ENCODE peak calls at places on chromosomes 16 and 17, in six cellular contexts. Q is stomach, M is kidney, D is tibial artery, H is IMR-90, O is A549. L is an unnamed sample. For H3K4me1, the result is how much of the 10 kb centered on the place peaks cover.

GRCh38 chr16:49556252-49557069 is 182.9 kb downstream of the C16orf78 start:
- DNase-seq in Q (no peak), M (no peak), D (no peak), H (peak), O (peak), L (no peak)

GRCh38 chr16:54455021-54455725 is 168.6 kb upstream of the IRX3 start:
- DNase-seq in Q (no peak), M (no peak), D (no peak), H (no peak), O (no peak), L (no peak)

GRCh38 chr17:60579090-60579489 is 20.9 kb upstream of the PPM1D start:
- DNase-seq in Q (no peak), M (no peak), D (no peak), H (peak), O (no peak), L (no peak)

GRCh38 chr17:61335105-61335844 is 64.4 kb upstream of the TBX2 start:
- DNase-seq in Q (no peak), M (no peak), D (peak), H (peak), O (peak), L (no peak)

GRCh38 chr17:33854596-33854995 is 400.5 kb upstream of the CCL2 start:
- DNase-seq in Q (no peak), M (no peak), D (no peak), H (no peak), O (no peak), L (no peak)

GRCh38 chr16:87255866-87256265 is 61.3 kb downstream of the C16orf95 start:
- DNase-seq in Q (peak), M (no peak), D (no peak), H (no peak), O (no peak), L (no peak)

GRCh38 chr17:42422958-42423712 is at the start of gene CAVIN1:
- DNase-seq in Q (peak), M (peak), D (peak), H (peak), O (peak), L (peak)

GRCh38 chr16:49499018-49499785 is 125.6 kb downstream of the C16orf78 start:
- DNase-seq in Q (peak), M (no peak), D (peak), H (no peak), O (no peak), L (peak)

GRCh38 chr16:54034684-54035083 is 251.9 kb downstream of the IRX3 start:
- DNase-seq in Q (no peak), M (no peak), D (no peak), H (peak), O (no peak), L (no peak)

GRCh38 chr16:27795992-27796614 is 246.2 kb downstream of the KATNIP start:
- DNase-seq in Q (peak), M (peak), D (no peak), H (peak), O (peak), L (no peak)

GRCh38 chr17:56184650-56185049 is 31.4 kb downstream of the ANKFN1 start:
- DNase-seq in Q (no peak), M (no peak), D (no peak), H (no peak), O (no peak), L (no peak)

GRCh38 chr17:49338883-49339282 is 23.2 kb downstream of the ZNF652 start:
- DNase-seq in Q (no peak), M (no peak), D (no peak), H (no peak), O (no peak), L (no peak)

GRCh38 chr17:75191584-75191983 is 8.8 kb upstream of the SUMO2 start:
- DNase-seq in Q (no peak), M (no peak), D (no peak), H (peak), O (no peak), L (no peak)

GRCh38 chr17:65027305-65027704 is 29.2 kb downstream of the GNA13 start:
- DNase-seq in Q (no peak), M (no peak), D (no peak), H (peak), O (peak), L (no peak)

GRCh38 chr17:83064021-83064731 is 15.2 kb upstream of the METRNL start:
- DNase-seq in Q (peak), M (peak), D (peak), H (no peak), O (no peak), L (peak)

GRCh38 chr16:54655171-54655590 is 275.5 kb upstream of the IRX5 start:
- DNase-seq in Q (peak), M (no peak), D (peak), H (no peak), O (no peak), L (no peak)

GRCh38 chr16:87924041-87924851 is 12.1 kb downstream of the CA5A start:
- DNase-seq in Q (no peak), M (no peak), D (no peak), H (no peak), O (no peak), L (no peak)

GRCh38 chr16:89984215-89984614 is 35.0 kb downstream of the DBNDD1 start:
- DNase-seq in Q (no peak), M (no peak), D (no peak), H (no peak), O (no peak), L (no peak)

GRCh38 chr17:33701910-33702309 is 408.8 kb upstream of the ASIC2 start:
- DNase-seq in Q (no peak), M (no peak), D (no peak), H (no peak), O (no peak), L (no peak)

GRCh38 chr16:59067207-59067606 is 333.1 kb upstream of the GOT2 start:
- DNase-seq in Q (no peak), M (no peak), D (peak), H (peak), O (no peak), L (no peak)

GRCh38 chr17:14098246-14098645 is 28.9 kb downstream of the COX10 start:
- DNase-seq in Q (no peak), M (no peak), D (no peak), H (no peak), O (no peak), L (no peak)

GRCh38 chr16:54931041-54931756 is 534 bp downstream of the IRX5 start:
- DNase-seq in Q (no peak), M (peak), D (no peak), H (no peak), O (peak), L (peak)

GRCh38 chr17:289409-289808 is 63.2 kb downstream of the RPH3AL start:
- DNase-seq in Q (no peak), M (no peak), D (peak), H (no peak), O (no peak), L (no peak)

GRCh38 chr17:50564916-50565315 is 4.4 kb downstream of the CACNA1G start:
- DNase-seq in Q (no peak), M (peak), D (peak), H (peak), O (peak), L (peak)

GRCh38 chr17:36608794-36609497 is 7.6 kb downstream of the MRM1 start:
- DNase-seq in Q (no peak), M (no peak), D (no peak), H (peak), O (peak), L (peak)

GRCh38 chr17:31310260-31310659 is 3.6 kb downstream of the EVI2B start:
- DNase-seq in Q (no peak), M (no peak), D (no peak), H (no peak), O (no peak), L (no peak)

GRCh38 chr17:1111599-1112443 is 68.0 kb downstream of the ABR start:
- DNase-seq in Q (no peak), M (peak), D (no peak), H (no peak), O (peak), L (no peak)

GRCh38 chr17:68614718-68615117 is 13.6 kb upstream of the FAM20A start:
- DNase-seq in Q (peak), M (no peak), D (no peak), H (no peak), O (no peak), L (no peak)

GRCh38 chr17:57425903-57426574 is 169.7 kb downstream of the MSI2 start:
- DNase-seq in Q (no peak), M (no peak), D (no peak), H (no peak), O (no peak), L (no peak)

GRCh38 chr16:2366660-2367309 is 26.3 kb upstream of the ABCA3 start:
- DNase-seq in Q (no peak), M (no peak), D (no peak), H (no peak), O (no peak), L (no peak)

GRCh38 chr16:68839831-68840230 is 3.5 kb upstream of the TANGO6 start:
- DNase-seq in Q (no peak), M (no peak), D (no peak), H (no peak), O (no peak), L (no peak)

GRCh38 chr16:75092777-75093176 is 23.8 kb downstream of the LDHD start:
- DNase-seq in Q (peak), M (peak), D (no peak), H (no peak), O (no peak), L (peak)

DNA sequence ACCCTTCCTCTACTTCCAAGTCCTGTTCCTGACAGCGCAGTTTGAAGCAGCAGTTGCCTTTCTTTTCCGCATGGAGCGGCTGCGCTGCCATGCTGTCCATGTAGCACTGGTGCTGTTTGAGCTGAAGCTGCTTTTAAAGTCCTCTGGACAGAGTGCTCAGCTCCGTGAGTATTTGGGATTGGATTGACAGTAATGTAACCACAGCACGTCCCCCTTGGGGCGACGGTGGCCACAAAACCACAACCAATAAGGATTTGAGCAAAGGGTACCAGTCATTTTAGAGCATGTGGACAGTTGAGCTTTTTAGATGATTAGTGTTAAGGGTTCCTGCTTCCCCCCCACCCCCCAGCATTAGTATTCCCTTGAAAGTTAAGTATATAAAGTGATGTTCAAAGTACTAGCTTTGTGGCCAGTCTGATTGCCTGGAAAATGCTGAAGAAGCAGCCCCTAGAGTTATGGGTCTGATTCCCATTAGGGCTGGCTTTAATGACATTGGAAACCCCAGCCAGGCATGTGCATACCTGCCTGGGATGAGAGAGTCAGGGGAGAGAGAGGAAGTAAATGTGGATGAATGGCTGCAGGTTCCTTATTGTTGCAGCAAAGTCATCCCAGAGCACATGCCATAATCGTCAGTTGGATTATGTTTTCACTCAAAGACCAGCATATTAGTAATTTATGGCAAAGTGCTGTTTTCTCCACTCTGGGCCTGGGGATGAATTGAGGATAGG is 31.6 kb upstream of the SLC12A3 start:
- DNase-seq in Q (no peak), M (no peak), D (no peak), H (no peak), O (no peak), L (no peak)
- TF ChIP-seq CTCF in Q (no peak), M (no peak), D (no peak), H (no peak), O (no peak), L (no peak)

DNA sequence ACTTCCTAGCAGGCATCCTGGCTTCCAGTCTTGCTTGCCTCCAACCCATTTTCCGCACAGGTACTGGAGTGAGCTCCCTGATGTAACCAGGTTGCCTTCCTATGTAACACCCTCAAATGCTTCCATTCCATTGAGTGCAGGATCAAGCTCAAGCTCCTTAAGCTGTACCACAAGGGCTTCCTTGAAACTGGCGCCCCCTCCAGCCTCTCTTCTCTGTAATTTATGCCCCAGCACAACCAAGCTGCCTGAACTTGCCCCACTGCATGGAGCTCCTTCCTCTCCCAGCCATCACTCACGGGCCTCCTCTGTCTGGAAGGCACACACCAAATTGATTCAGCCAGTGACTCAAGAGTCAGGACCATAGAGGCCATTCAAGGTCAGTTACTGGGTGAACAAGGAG is 234.8 kb upstream of the RPL38 start:
- DNase-seq in Q (no peak), M (no peak), D (no peak), H (no peak), O (no peak), L (no peak)
- H3K27ac ChIP-seq in Q (no peak), M (no peak), D (no peak), H (no peak), O (no peak), L (no peak)

DNA sequence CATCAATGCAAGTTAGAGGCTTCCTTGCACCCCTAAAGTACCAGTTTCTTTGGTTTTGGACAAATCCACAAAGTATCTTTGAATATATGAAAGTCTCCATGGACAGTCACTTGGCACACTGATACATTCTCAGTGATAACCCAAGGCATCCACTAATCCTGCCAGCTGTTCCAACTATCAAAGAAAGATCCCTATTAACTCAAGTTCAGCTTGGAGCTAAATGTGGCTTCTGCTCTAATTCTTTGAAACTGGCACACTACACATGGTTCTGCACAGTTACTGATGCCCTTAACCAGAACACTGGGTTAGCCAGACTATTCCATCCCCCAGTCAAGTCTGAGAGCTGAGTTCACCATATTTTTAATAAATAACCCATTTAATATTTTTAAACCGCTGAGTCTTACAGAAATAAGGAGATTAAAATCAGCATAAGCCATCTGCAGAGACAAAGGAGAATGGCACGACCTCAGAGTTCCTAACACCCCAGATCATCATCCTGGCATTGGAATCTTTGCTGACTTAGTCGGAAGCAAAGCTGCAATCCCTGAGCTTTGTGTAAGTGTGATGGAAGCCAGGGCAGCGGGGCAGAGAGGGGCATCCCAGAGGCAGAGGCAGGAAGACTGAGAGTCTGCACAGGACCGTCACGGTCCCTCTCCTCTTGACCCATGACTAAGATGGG is 6.3 kb downstream of the CACNG1 start:
- DNase-seq in Q (no peak), M (peak), D (no peak), H (no peak), O (no peak), L (no peak)
- H3K4me1 ChIP-seq in Q (under half), M (under half), D (under half), H (under half), O (under half), L (under half)

DNA sequence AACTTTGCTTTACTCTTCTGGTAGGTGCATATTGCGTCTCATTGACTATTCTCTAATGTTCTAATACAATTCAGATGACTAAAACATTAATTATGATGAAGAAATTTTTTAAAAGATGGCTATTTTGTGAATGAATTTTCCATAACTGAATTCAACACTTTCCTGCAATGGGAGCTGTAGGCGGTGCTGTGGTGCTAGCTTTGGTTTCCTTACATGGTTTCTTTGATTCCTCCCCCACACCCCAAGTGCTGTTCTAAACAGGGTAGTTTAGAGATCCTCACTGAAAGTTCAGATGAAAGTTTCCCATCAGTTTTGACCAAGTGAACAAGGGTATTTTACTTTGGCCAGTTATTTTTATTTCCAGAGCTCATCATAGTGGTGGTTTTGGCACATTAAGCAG is 26.0 kb upstream of the MRC2 start:
- DNase-seq in Q (no peak), M (no peak), D (no peak), H (no peak), O (no peak), L (no peak)
- TF ChIP-seq CTCF in Q (no peak), M (no peak), D (no peak), H (no peak), O (no peak), L (no peak)

GRCh38 chr17:3916825-3917224 is 560 bp upstream of the P2RX1 start:
- DNase-seq in Q (no peak), M (peak), D (no peak), H (no peak), O (no peak), L (no peak)
- H3K27ac ChIP-seq in Q (peak), M (peak), D (peak), H (no peak), O (peak), L (no peak)

DNA sequence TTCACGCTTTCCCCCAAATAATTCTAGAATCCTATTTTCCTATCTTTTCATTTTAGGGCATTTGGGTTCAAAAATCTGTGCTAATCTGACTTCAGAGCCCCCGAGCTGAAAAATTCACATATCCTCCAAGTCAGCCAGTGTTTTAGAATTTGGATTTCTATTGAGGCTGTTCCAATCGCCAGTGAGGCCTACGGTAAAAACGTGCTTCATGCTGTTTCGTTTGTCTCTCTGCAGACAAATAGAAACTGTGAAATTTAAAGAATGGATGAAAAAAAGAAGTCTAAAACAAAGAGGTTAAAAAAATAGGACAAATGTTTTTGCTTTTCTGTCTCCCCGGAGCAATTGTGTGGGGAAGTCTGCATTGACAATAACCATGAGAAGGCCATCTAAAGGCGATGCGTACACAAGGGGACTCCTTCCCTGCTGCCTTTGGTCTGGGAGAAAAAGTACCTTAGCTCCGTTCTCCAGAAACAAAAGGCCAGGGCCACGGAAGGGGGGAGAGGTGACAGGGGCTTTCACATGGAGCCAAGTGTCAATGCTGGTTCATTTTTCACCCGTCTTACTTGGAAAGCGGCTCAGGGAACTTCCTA is 4.6 kb upstream of the ZFHX3 start:
- DNase-seq in Q (no peak), M (no peak), D (no peak), H (no peak), O (no peak), L (no peak)
- H3K4me1 ChIP-seq in Q (half or more), M (under half), D (half or more), H (under half), O (half or more), L (half or more)